ENCODE peak calls at places on chromosomes 11 and 22, in nine cellular contexts. One of them, this sample, is unnamed.

GRCh38 chr22:37907036-37907954 is 1.2 kb downstream of the MICALL1 start:
- DNase-seq in BE2C: no peak
- DNase-seq in AG04450: no peak
- DNase-seq in fibroblast of mammary gland: peak
- DNase-seq in HCT116: no peak
- DNase-seq in cardiac fibroblast: peak
- DNase-seq in Panc1: no peak
- DNase-seq in cardiac muscle cell: peak
- DNase-seq in astrocyte of the spinal cord: no peak
- DNase-seq in this sample: peak

GRCh38 chr11:68643576-68643975 is 40.8 kb upstream of the GAL start:
- DNase-seq in BE2C: no peak
- DNase-seq in AG04450: no peak
- DNase-seq in fibroblast of mammary gland: peak
- DNase-seq in HCT116: peak
- DNase-seq in cardiac fibroblast: peak
- DNase-seq in Panc1: no peak
- DNase-seq in cardiac muscle cell: peak
- DNase-seq in astrocyte of the spinal cord: peak
- DNase-seq in this sample: peak

GRCh38 chr22:17562906-17563870 is at the start of gene SLC25A18:
- DNase-seq in BE2C: no peak
- DNase-seq in AG04450: no peak
- DNase-seq in fibroblast of mammary gland: peak
- DNase-seq in HCT116: no peak
- DNase-seq in cardiac fibroblast: peak
- DNase-seq in Panc1: no peak
- DNase-seq in cardiac muscle cell: peak
- DNase-seq in astrocyte of the spinal cord: no peak
- DNase-seq in this sample: peak

GRCh38 chr22:36463783-36464184 is 17.7 kb downstream of the TXN2 start:
- DNase-seq in BE2C: no peak
- DNase-seq in AG04450: no peak
- DNase-seq in fibroblast of mammary gland: no peak
- DNase-seq in HCT116: no peak
- DNase-seq in cardiac fibroblast: no peak
- DNase-seq in Panc1: no peak
- DNase-seq in cardiac muscle cell: no peak
- DNase-seq in astrocyte of the spinal cord: no peak
- DNase-seq in this sample: no peak

GRCh38 chr11:82823635-82824614 is 76.3 kb downstream of the PRCP start:
- DNase-seq in BE2C: no peak
- DNase-seq in AG04450: no peak
- DNase-seq in fibroblast of mammary gland: no peak
- DNase-seq in HCT116: no peak
- DNase-seq in cardiac fibroblast: no peak
- DNase-seq in Panc1: no peak
- DNase-seq in cardiac muscle cell: no peak
- DNase-seq in astrocyte of the spinal cord: no peak
- DNase-seq in this sample: no peak

GRCh38 chr11:95556342-95557151 is 233.0 kb downstream of the FAM76B start:
- DNase-seq in BE2C: no peak
- DNase-seq in AG04450: peak
- DNase-seq in fibroblast of mammary gland: peak
- DNase-seq in HCT116: no peak
- DNase-seq in cardiac fibroblast: peak
- DNase-seq in Panc1: no peak
- DNase-seq in cardiac muscle cell: peak
- DNase-seq in astrocyte of the spinal cord: peak
- DNase-seq in this sample: peak

GRCh38 chr11:134702827-134703226 is 290.8 kb upstream of the B3GAT1 start:
- DNase-seq in BE2C: no peak
- DNase-seq in AG04450: no peak
- DNase-seq in fibroblast of mammary gland: no peak
- DNase-seq in HCT116: no peak
- DNase-seq in cardiac fibroblast: no peak
- DNase-seq in Panc1: no peak
- DNase-seq in cardiac muscle cell: no peak
- DNase-seq in astrocyte of the spinal cord: no peak
- DNase-seq in this sample: no peak

GRCh38 chr11:31815743-31816466 is 4.8 kb upstream of the PAX6 start:
- DNase-seq in BE2C: no peak
- DNase-seq in AG04450: no peak
- DNase-seq in fibroblast of mammary gland: no peak
- DNase-seq in HCT116: no peak
- DNase-seq in cardiac fibroblast: no peak
- DNase-seq in Panc1: no peak
- DNase-seq in cardiac muscle cell: no peak
- DNase-seq in astrocyte of the spinal cord: no peak
- DNase-seq in this sample: no peak

GRCh38 chr22:43921361-43921760 is 2.2 kb upstream of the PNPLA3 start:
- DNase-seq in BE2C: no peak
- DNase-seq in AG04450: no peak
- DNase-seq in fibroblast of mammary gland: peak
- DNase-seq in HCT116: peak
- DNase-seq in cardiac fibroblast: peak
- DNase-seq in Panc1: peak
- DNase-seq in cardiac muscle cell: peak
- DNase-seq in astrocyte of the spinal cord: peak
- DNase-seq in this sample: peak

GRCh38 chr11:93537767-93538261 is 5.4 kb downstream of the SMCO4 start:
- DNase-seq in BE2C: no peak
- DNase-seq in AG04450: no peak
- DNase-seq in fibroblast of mammary gland: peak
- DNase-seq in HCT116: no peak
- DNase-seq in cardiac fibroblast: no peak
- DNase-seq in Panc1: no peak
- DNase-seq in cardiac muscle cell: peak
- DNase-seq in astrocyte of the spinal cord: no peak
- DNase-seq in this sample: no peak

GRCh38 chr11:114340311-114341131 is 44.3 kb downstream of the NNMT start:
- DNase-seq in BE2C: peak
- DNase-seq in AG04450: peak
- DNase-seq in fibroblast of mammary gland: peak
- DNase-seq in HCT116: peak
- DNase-seq in cardiac fibroblast: peak
- DNase-seq in Panc1: peak
- DNase-seq in cardiac muscle cell: peak
- DNase-seq in astrocyte of the spinal cord: peak
- DNase-seq in this sample: peak

GRCh38 chr22:23277583-23278295 is 97.4 kb downstream of the BCR start:
- DNase-seq in BE2C: no peak
- DNase-seq in AG04450: no peak
- DNase-seq in fibroblast of mammary gland: no peak
- DNase-seq in HCT116: no peak
- DNase-seq in cardiac fibroblast: no peak
- DNase-seq in Panc1: no peak
- DNase-seq in cardiac muscle cell: no peak
- DNase-seq in astrocyte of the spinal cord: no peak
- DNase-seq in this sample: no peak

GRCh38 chr11:72045849-72046248 is 34.5 kb downstream of the NUMA1 start:
- DNase-seq in BE2C: no peak
- DNase-seq in AG04450: no peak
- DNase-seq in fibroblast of mammary gland: no peak
- DNase-seq in HCT116: no peak
- DNase-seq in cardiac fibroblast: no peak
- DNase-seq in Panc1: no peak
- DNase-seq in cardiac muscle cell: peak
- DNase-seq in astrocyte of the spinal cord: no peak
- DNase-seq in this sample: no peak

GRCh38 chr22:19745155-19746133 is 15.1 kb upstream of the TBX1 start:
- DNase-seq in BE2C: peak
- DNase-seq in AG04450: no peak
- DNase-seq in fibroblast of mammary gland: no peak
- DNase-seq in HCT116: no peak
- DNase-seq in cardiac fibroblast: no peak
- DNase-seq in Panc1: no peak
- DNase-seq in cardiac muscle cell: no peak
- DNase-seq in astrocyte of the spinal cord: no peak
- DNase-seq in this sample: no peak

GRCh38 chr11:75301602-75302345 is 49.7 kb downstream of the ARRB1 start:
- DNase-seq in BE2C: no peak
- DNase-seq in AG04450: no peak
- DNase-seq in fibroblast of mammary gland: no peak
- DNase-seq in HCT116: no peak
- DNase-seq in cardiac fibroblast: no peak
- DNase-seq in Panc1: no peak
- DNase-seq in cardiac muscle cell: no peak
- DNase-seq in astrocyte of the spinal cord: no peak
- DNase-seq in this sample: no peak

GRCh38 chr11:74726547-74727182 is 4.6 kb downstream of the CHRDL2 start:
- DNase-seq in BE2C: peak
- DNase-seq in AG04450: peak
- DNase-seq in fibroblast of mammary gland: peak
- DNase-seq in HCT116: peak
- DNase-seq in cardiac fibroblast: peak
- DNase-seq in Panc1: no peak
- DNase-seq in cardiac muscle cell: peak
- DNase-seq in astrocyte of the spinal cord: peak
- DNase-seq in this sample: peak

GRCh38 chr11:44324787-44325525 is 15.0 kb upstream of the ALX4 start:
- DNase-seq in BE2C: no peak
- DNase-seq in AG04450: no peak
- DNase-seq in fibroblast of mammary gland: no peak
- DNase-seq in HCT116: no peak
- DNase-seq in cardiac fibroblast: no peak
- DNase-seq in Panc1: no peak
- DNase-seq in cardiac muscle cell: no peak
- DNase-seq in astrocyte of the spinal cord: no peak
- DNase-seq in this sample: no peak

GRCh38 chr11:95652002-95652472 is 137.5 kb downstream of the FAM76B start:
- DNase-seq in BE2C: peak
- DNase-seq in AG04450: no peak
- DNase-seq in fibroblast of mammary gland: peak
- DNase-seq in HCT116: no peak
- DNase-seq in cardiac fibroblast: no peak
- DNase-seq in Panc1: no peak
- DNase-seq in cardiac muscle cell: no peak
- DNase-seq in astrocyte of the spinal cord: no peak
- DNase-seq in this sample: peak

GRCh38 chr22:21026783-21027692 is 5.3 kb downstream of the SLC7A4 start:
- DNase-seq in BE2C: no peak
- DNase-seq in AG04450: peak
- DNase-seq in fibroblast of mammary gland: peak
- DNase-seq in HCT116: no peak
- DNase-seq in cardiac fibroblast: peak
- DNase-seq in Panc1: no peak
- DNase-seq in cardiac muscle cell: peak
- DNase-seq in astrocyte of the spinal cord: peak
- DNase-seq in this sample: no peak

GRCh38 chr22:39859903-39860588 is 33.5 kb downstream of the ENTHD1 start:
- DNase-seq in BE2C: no peak
- DNase-seq in AG04450: no peak
- DNase-seq in fibroblast of mammary gland: no peak
- DNase-seq in HCT116: no peak
- DNase-seq in cardiac fibroblast: no peak
- DNase-seq in Panc1: no peak
- DNase-seq in cardiac muscle cell: no peak
- DNase-seq in astrocyte of the spinal cord: no peak
- DNase-seq in this sample: no peak
- H3K4me3 ChIP-seq in BE2C: no peak
- H3K4me3 ChIP-seq in AG04450: no peak
- H3K4me3 ChIP-seq in fibroblast of mammary gland: no peak
- H3K4me3 ChIP-seq in HCT116: no peak
- H3K4me3 ChIP-seq in cardiac fibroblast: no peak
- H3K4me3 ChIP-seq in Panc1: no peak
- H3K4me3 ChIP-seq in cardiac muscle cell: no peak
- H3K4me3 ChIP-seq in astrocyte of the spinal cord: no peak
- H3K4me3 ChIP-seq in this sample: no peak

DNA sequence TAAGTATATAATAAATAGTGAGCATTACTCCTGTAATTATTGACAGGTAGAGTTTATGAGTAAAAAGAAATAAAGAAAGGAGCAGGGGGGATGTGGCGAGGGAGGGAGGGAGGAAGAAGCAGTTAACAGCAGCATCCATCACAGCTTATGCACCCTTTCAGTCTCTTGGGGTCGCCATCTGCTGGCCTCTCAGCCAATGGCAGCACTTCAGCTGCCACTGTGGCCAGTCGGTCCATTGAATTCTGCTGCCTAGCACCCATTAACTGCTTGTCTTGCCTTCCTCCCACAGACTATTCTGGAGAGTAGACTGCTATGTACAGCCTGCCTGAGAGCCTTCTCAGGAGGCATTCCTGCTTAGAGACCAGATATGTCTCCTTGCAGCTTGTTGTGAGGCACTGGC is 388.3 kb downstream of the TENM4 start:
- DNase-seq in BE2C: peak
- DNase-seq in AG04450: no peak
- DNase-seq in fibroblast of mammary gland: no peak
- DNase-seq in HCT116: no peak
- DNase-seq in cardiac fibroblast: no peak
- DNase-seq in Panc1: no peak
- DNase-seq in cardiac muscle cell: no peak
- DNase-seq in astrocyte of the spinal cord: peak
- DNase-seq in this sample: peak
- TF ChIP-seq CTCF in BE2C: peak
- TF ChIP-seq CTCF in AG04450: peak
- TF ChIP-seq CTCF in fibroblast of mammary gland: peak
- TF ChIP-seq CTCF in HCT116: peak
- TF ChIP-seq CTCF in cardiac fibroblast: no peak
- TF ChIP-seq CTCF in Panc1: peak
- TF ChIP-seq CTCF in cardiac muscle cell: no peak
- TF ChIP-seq CTCF in astrocyte of the spinal cord: peak
- TF ChIP-seq CTCF in this sample: peak

DNA sequence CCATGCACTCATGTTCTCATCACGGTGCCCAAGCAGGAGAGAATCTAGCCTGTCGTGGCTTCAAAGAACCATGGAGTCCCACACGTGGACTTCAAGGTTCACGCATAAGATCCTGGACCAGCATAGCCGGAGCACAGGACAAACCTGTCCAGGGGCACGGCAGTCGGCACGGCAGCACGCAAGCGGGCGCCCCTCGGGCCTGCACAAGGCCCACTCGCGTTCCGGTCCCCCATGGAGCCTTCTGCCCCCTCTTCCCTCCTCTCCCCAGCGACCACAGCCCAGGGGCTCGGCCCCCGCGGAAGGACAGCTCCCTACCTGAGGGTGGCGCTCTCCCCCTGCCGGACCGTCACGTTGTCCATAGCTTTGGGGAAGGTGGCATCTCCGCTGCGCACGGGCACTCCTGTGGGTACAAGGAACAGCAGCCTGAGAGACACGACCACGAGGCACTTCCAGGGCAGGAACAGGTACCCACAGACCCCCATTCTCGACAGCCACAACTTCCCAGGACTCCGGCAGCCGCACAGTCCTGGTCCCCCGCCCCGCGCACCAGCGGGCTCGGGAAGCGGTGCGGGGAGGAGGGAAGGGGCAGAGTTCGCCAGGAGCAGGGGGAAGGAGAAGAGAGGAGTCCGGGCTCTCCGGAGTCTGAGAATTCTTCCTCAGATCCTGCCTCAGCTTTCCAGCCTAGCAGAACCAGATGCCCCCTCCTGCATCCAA is 589.5 kb downstream of the OPCML start:
- DNase-seq in BE2C: no peak
- DNase-seq in AG04450: no peak
- DNase-seq in fibroblast of mammary gland: no peak
- DNase-seq in HCT116: no peak
- DNase-seq in cardiac fibroblast: no peak
- DNase-seq in Panc1: no peak
- DNase-seq in cardiac muscle cell: no peak
- DNase-seq in astrocyte of the spinal cord: no peak
- DNase-seq in this sample: no peak
- H3K4me3 ChIP-seq in BE2C: no peak
- H3K4me3 ChIP-seq in AG04450: peak
- H3K4me3 ChIP-seq in fibroblast of mammary gland: no peak
- H3K4me3 ChIP-seq in HCT116: no peak
- H3K4me3 ChIP-seq in cardiac fibroblast: no peak
- H3K4me3 ChIP-seq in Panc1: no peak
- H3K4me3 ChIP-seq in cardiac muscle cell: peak
- H3K4me3 ChIP-seq in astrocyte of the spinal cord: peak
- H3K4me3 ChIP-seq in this sample: peak

GRCh38 chr11:17389205-17389956 is 922 bp upstream of the KCNJ11 start:
- DNase-seq in BE2C: peak
- DNase-seq in AG04450: no peak
- DNase-seq in fibroblast of mammary gland: no peak
- DNase-seq in HCT116: peak
- DNase-seq in cardiac fibroblast: peak
- DNase-seq in Panc1: no peak
- DNase-seq in cardiac muscle cell: peak
- DNase-seq in astrocyte of the spinal cord: peak
- DNase-seq in this sample: peak
- TF ChIP-seq CTCF in BE2C: peak
- TF ChIP-seq CTCF in AG04450: peak
- TF ChIP-seq CTCF in fibroblast of mammary gland: no peak
- TF ChIP-seq CTCF in HCT116: peak
- TF ChIP-seq CTCF in cardiac fibroblast: peak
- TF ChIP-seq CTCF in Panc1: peak
- TF ChIP-seq CTCF in cardiac muscle cell: peak
- TF ChIP-seq CTCF in astrocyte of the spinal cord: peak
- TF ChIP-seq CTCF in this sample: peak